ENCODE peak calls at places on chromosomes 3 and 15, in ten cellular contexts. One of them, this sample, is unnamed.

GRCh38 chr3:49158108-49158709 is 7.9 kb downstream of the CCDC71 start:
- DNase-seq in tibial artery: no peak
- DNase-seq in Peyer's patch: peak; percentile 49
- DNase-seq in mesenchymal stem cell: no peak
- DNase-seq in transverse colon: peak; percentile 64
- DNase-seq in colonic mucosa: peak; percentile 79
- DNase-seq in body of pancreas: peak; percentile 56
- DNase-seq in CD8-positive, alpha-beta memory T cell: peak; percentile 78
- DNase-seq in pancreas: peak; percentile 45
- DNase-seq in psoas muscle: no peak
- DNase-seq in this sample: no peak

GRCh38 chr3:66497288-66497972 is 3.4 kb downstream of the LRIG1 start:
- DNase-seq in tibial artery: no peak
- DNase-seq in Peyer's patch: no peak
- DNase-seq in mesenchymal stem cell: no peak
- DNase-seq in transverse colon: no peak
- DNase-seq in colonic mucosa: no peak
- DNase-seq in body of pancreas: peak; percentile 55
- DNase-seq in CD8-positive, alpha-beta memory T cell: no peak
- DNase-seq in pancreas: no peak
- DNase-seq in psoas muscle: no peak
- DNase-seq in this sample: no peak

GRCh38 chr3:171591059-171591458 is 130.9 kb upstream of the TNIK start:
- DNase-seq in tibial artery: no peak
- DNase-seq in Peyer's patch: no peak
- DNase-seq in mesenchymal stem cell: no peak
- DNase-seq in transverse colon: no peak
- DNase-seq in colonic mucosa: no peak
- DNase-seq in body of pancreas: no peak
- DNase-seq in CD8-positive, alpha-beta memory T cell: no peak
- DNase-seq in pancreas: no peak
- DNase-seq in psoas muscle: no peak
- DNase-seq in this sample: no peak

GRCh38 chr3:86814918-86815655 is 175.9 kb downstream of the VGLL3 start:
- DNase-seq in tibial artery: no peak
- DNase-seq in Peyer's patch: no peak
- DNase-seq in mesenchymal stem cell: no peak
- DNase-seq in transverse colon: no peak
- DNase-seq in colonic mucosa: no peak
- DNase-seq in body of pancreas: no peak
- DNase-seq in CD8-positive, alpha-beta memory T cell: no peak
- DNase-seq in pancreas: no peak
- DNase-seq in psoas muscle: no peak
- DNase-seq in this sample: no peak

GRCh38 chr3:157544501-157545139 is 41.4 kb upstream of the VEPH1 start:
- DNase-seq in tibial artery: peak; percentile 33
- DNase-seq in Peyer's patch: no peak
- DNase-seq in mesenchymal stem cell: no peak
- DNase-seq in transverse colon: no peak
- DNase-seq in colonic mucosa: no peak
- DNase-seq in body of pancreas: no peak
- DNase-seq in CD8-positive, alpha-beta memory T cell: no peak
- DNase-seq in pancreas: no peak
- DNase-seq in psoas muscle: no peak
- DNase-seq in this sample: no peak

GRCh38 chr3:130792241-130792640 is 45.6 kb upstream of the PIK3R4 start:
- DNase-seq in tibial artery: no peak
- DNase-seq in Peyer's patch: no peak
- DNase-seq in mesenchymal stem cell: no peak
- DNase-seq in transverse colon: no peak
- DNase-seq in colonic mucosa: no peak
- DNase-seq in body of pancreas: no peak
- DNase-seq in CD8-positive, alpha-beta memory T cell: no peak
- DNase-seq in pancreas: no peak
- DNase-seq in psoas muscle: no peak
- DNase-seq in this sample: no peak

GRCh38 chr3:1953519-1953918 is 145.1 kb upstream of the CNTN4 start:
- DNase-seq in tibial artery: no peak
- DNase-seq in Peyer's patch: no peak
- DNase-seq in mesenchymal stem cell: no peak
- DNase-seq in transverse colon: no peak
- DNase-seq in colonic mucosa: no peak
- DNase-seq in body of pancreas: no peak
- DNase-seq in CD8-positive, alpha-beta memory T cell: no peak
- DNase-seq in pancreas: no peak
- DNase-seq in psoas muscle: no peak
- DNase-seq in this sample: no peak

GRCh38 chr15:59741274-59741906 is 52.3 kb upstream of the BNIP2 start:
- DNase-seq in tibial artery: no peak
- DNase-seq in Peyer's patch: no peak
- DNase-seq in mesenchymal stem cell: peak; percentile 8
- DNase-seq in transverse colon: no peak
- DNase-seq in colonic mucosa: no peak
- DNase-seq in body of pancreas: no peak
- DNase-seq in CD8-positive, alpha-beta memory T cell: no peak
- DNase-seq in pancreas: no peak
- DNase-seq in psoas muscle: no peak
- DNase-seq in this sample: no peak

GRCh38 chr3:127351775-127352350 is 64.0 kb upstream of the PRR20G start:
- DNase-seq in tibial artery: no peak
- DNase-seq in Peyer's patch: no peak
- DNase-seq in mesenchymal stem cell: no peak
- DNase-seq in transverse colon: no peak
- DNase-seq in colonic mucosa: no peak
- DNase-seq in body of pancreas: no peak
- DNase-seq in CD8-positive, alpha-beta memory T cell: no peak
- DNase-seq in pancreas: no peak
- DNase-seq in psoas muscle: no peak
- DNase-seq in this sample: no peak

GRCh38 chr3:102449341-102449740 is 14.5 kb downstream of the ZPLD1 start:
- DNase-seq in tibial artery: no peak
- DNase-seq in Peyer's patch: no peak
- DNase-seq in mesenchymal stem cell: peak; percentile 84
- DNase-seq in transverse colon: no peak
- DNase-seq in colonic mucosa: no peak
- DNase-seq in body of pancreas: no peak
- DNase-seq in CD8-positive, alpha-beta memory T cell: no peak
- DNase-seq in pancreas: no peak
- DNase-seq in psoas muscle: no peak
- DNase-seq in this sample: no peak

GRCh38 chr15:63901912-63902670 is 68.3 kb upstream of the HERC1 start:
- DNase-seq in tibial artery: no peak
- DNase-seq in Peyer's patch: no peak
- DNase-seq in mesenchymal stem cell: no peak
- DNase-seq in transverse colon: no peak
- DNase-seq in colonic mucosa: no peak
- DNase-seq in body of pancreas: no peak
- DNase-seq in CD8-positive, alpha-beta memory T cell: no peak
- DNase-seq in pancreas: no peak
- DNase-seq in psoas muscle: no peak
- DNase-seq in this sample: no peak

GRCh38 chr15:63238796-63239195 is 38.6 kb upstream of the APH1B start:
- DNase-seq in tibial artery: peak; percentile 55
- DNase-seq in Peyer's patch: no peak
- DNase-seq in mesenchymal stem cell: peak; percentile 49
- DNase-seq in transverse colon: no peak
- DNase-seq in colonic mucosa: no peak
- DNase-seq in body of pancreas: no peak
- DNase-seq in CD8-positive, alpha-beta memory T cell: no peak
- DNase-seq in pancreas: no peak
- DNase-seq in psoas muscle: no peak
- DNase-seq in this sample: no peak

GRCh38 chr15:92898988-92899909 is 875 bp upstream of the CHD2 start:
- DNase-seq in tibial artery: no peak
- DNase-seq in Peyer's patch: no peak
- DNase-seq in mesenchymal stem cell: no peak
- DNase-seq in transverse colon: no peak
- DNase-seq in colonic mucosa: no peak
- DNase-seq in body of pancreas: no peak
- DNase-seq in CD8-positive, alpha-beta memory T cell: no peak
- DNase-seq in pancreas: no peak
- DNase-seq in psoas muscle: no peak
- DNase-seq in this sample: no peak

GRCh38 chr3:190825389-190826016 is 37.0 kb downstream of the GMNC start:
- DNase-seq in tibial artery: no peak
- DNase-seq in Peyer's patch: no peak
- DNase-seq in mesenchymal stem cell: no peak
- DNase-seq in transverse colon: no peak
- DNase-seq in colonic mucosa: no peak
- DNase-seq in body of pancreas: no peak
- DNase-seq in CD8-positive, alpha-beta memory T cell: no peak
- DNase-seq in pancreas: no peak
- DNase-seq in psoas muscle: no peak
- DNase-seq in this sample: no peak

GRCh38 chr15:37034835-37035234 is 65.5 kb downstream of the MEIS2 start:
- DNase-seq in tibial artery: no peak
- DNase-seq in Peyer's patch: no peak
- DNase-seq in mesenchymal stem cell: no peak
- DNase-seq in transverse colon: no peak
- DNase-seq in colonic mucosa: no peak
- DNase-seq in body of pancreas: no peak
- DNase-seq in CD8-positive, alpha-beta memory T cell: no peak
- DNase-seq in pancreas: no peak
- DNase-seq in psoas muscle: no peak
- DNase-seq in this sample: no peak

GRCh38 chr15:70430029-70430428 is 332.3 kb upstream of the TLE3 start:
- DNase-seq in tibial artery: no peak
- DNase-seq in Peyer's patch: no peak
- DNase-seq in mesenchymal stem cell: peak; percentile 13
- DNase-seq in transverse colon: no peak
- DNase-seq in colonic mucosa: no peak
- DNase-seq in body of pancreas: no peak
- DNase-seq in CD8-positive, alpha-beta memory T cell: no peak
- DNase-seq in pancreas: no peak
- DNase-seq in psoas muscle: no peak
- DNase-seq in this sample: no peak

GRCh38 chr15:33808720-33809119 is 159.6 kb upstream of the CHRM5 start:
- DNase-seq in tibial artery: no peak
- DNase-seq in Peyer's patch: no peak
- DNase-seq in mesenchymal stem cell: no peak
- DNase-seq in transverse colon: no peak
- DNase-seq in colonic mucosa: no peak
- DNase-seq in body of pancreas: no peak
- DNase-seq in CD8-positive, alpha-beta memory T cell: no peak
- DNase-seq in pancreas: no peak
- DNase-seq in psoas muscle: no peak
- DNase-seq in this sample: no peak

GRCh38 chr15:45254405-45255293 is 2.6 kb downstream of the SLC28A2 start:
- DNase-seq in tibial artery: no peak
- DNase-seq in Peyer's patch: no peak
- DNase-seq in mesenchymal stem cell: no peak
- DNase-seq in transverse colon: no peak
- DNase-seq in colonic mucosa: peak; percentile 38
- DNase-seq in body of pancreas: no peak
- DNase-seq in CD8-positive, alpha-beta memory T cell: no peak
- DNase-seq in pancreas: peak; percentile 21
- DNase-seq in psoas muscle: no peak
- DNase-seq in this sample: no peak

GRCh38 chr15:78061963-78062427 is 15.5 kb downstream of the TBC1D2B start:
- DNase-seq in tibial artery: no peak
- DNase-seq in Peyer's patch: no peak
- DNase-seq in mesenchymal stem cell: peak; percentile 84
- DNase-seq in transverse colon: no peak
- DNase-seq in colonic mucosa: no peak
- DNase-seq in body of pancreas: no peak
- DNase-seq in CD8-positive, alpha-beta memory T cell: peak; percentile 58
- DNase-seq in pancreas: no peak
- DNase-seq in psoas muscle: no peak
- DNase-seq in this sample: no peak
- H3K27ac ChIP-seq in tibial artery: peak overlapping the region; percentile 87
- H3K27ac ChIP-seq in Peyer's patch: peak overlapping the region; percentile 60
- H3K27ac ChIP-seq in mesenchymal stem cell: peak overlapping the region; percentile 73
- H3K27ac ChIP-seq in transverse colon: peak overlapping the region; percentile 74
- H3K27ac ChIP-seq in colonic mucosa: peak overlapping the region; percentile 41
- H3K27ac ChIP-seq in body of pancreas: peak overlapping the region; percentile 29
- H3K27ac ChIP-seq in CD8-positive, alpha-beta memory T cell: peak overlapping the region; percentile 45
- H3K27ac ChIP-seq in pancreas: peak overlapping the region; percentile 13
- H3K27ac ChIP-seq in psoas muscle: peak overlapping the region; percentile 60
- H3K27ac ChIP-seq in this sample: peak overlapping the region; percentile 85

GRCh38 chr3:187025254-187025655 is 94.9 kb downstream of the ST6GAL1 start:
- DNase-seq in tibial artery: no peak
- DNase-seq in Peyer's patch: peak; percentile 69
- DNase-seq in mesenchymal stem cell: no peak
- DNase-seq in transverse colon: no peak
- DNase-seq in colonic mucosa: no peak
- DNase-seq in body of pancreas: no peak
- DNase-seq in CD8-positive, alpha-beta memory T cell: peak; percentile 52
- DNase-seq in pancreas: no peak
- DNase-seq in psoas muscle: no peak
- DNase-seq in this sample: no peak
- H3K4me1 ChIP-seq in tibial artery: no peaks in the 10 kb centered on the region
- H3K4me1 ChIP-seq in Peyer's patch: no peaks in the 10 kb centered on the region
- H3K4me1 ChIP-seq in mesenchymal stem cell: peaks cover 5% of the 10 kb centered on the region
- H3K4me1 ChIP-seq in transverse colon: no peaks in the 10 kb centered on the region
- H3K4me1 ChIP-seq in colonic mucosa: no peaks in the 10 kb centered on the region
- H3K4me1 ChIP-seq in body of pancreas: no peaks in the 10 kb centered on the region
- H3K4me1 ChIP-seq in CD8-positive, alpha-beta memory T cell: peaks cover 75% of the 10 kb centered on the region
- H3K4me1 ChIP-seq in pancreas: no peaks in the 10 kb centered on the region
- H3K4me1 ChIP-seq in psoas muscle: no peaks in the 10 kb centered on the region
- H3K4me1 ChIP-seq in this sample: peaks cover 24% of the 10 kb centered on the region

GRCh38 chr3:115819785-115820384 is 196.6 kb downstream of the GAP43 start:
- DNase-seq in tibial artery: peak; percentile 61
- DNase-seq in Peyer's patch: peak; percentile 72
- DNase-seq in mesenchymal stem cell: peak; percentile 85
- DNase-seq in transverse colon: peak; percentile 66
- DNase-seq in colonic mucosa: peak; percentile 67
- DNase-seq in body of pancreas: peak; percentile 86
- DNase-seq in CD8-positive, alpha-beta memory T cell: peak; percentile 76
- DNase-seq in pancreas: peak; percentile 73
- DNase-seq in psoas muscle: peak; percentile 38
- DNase-seq in this sample: peak; percentile 20
- H3K27ac ChIP-seq in tibial artery: no peak overlapping the region
- H3K27ac ChIP-seq in Peyer's patch: no peak overlapping the region
- H3K27ac ChIP-seq in mesenchymal stem cell: no peak overlapping the region
- H3K27ac ChIP-seq in transverse colon: no peak overlapping the region
- H3K27ac ChIP-seq in colonic mucosa: no peak overlapping the region
- H3K27ac ChIP-seq in body of pancreas: no peak overlapping the region
- H3K27ac ChIP-seq in CD8-positive, alpha-beta memory T cell: no peak overlapping the region
- H3K27ac ChIP-seq in pancreas: no peak overlapping the region
- H3K27ac ChIP-seq in psoas muscle: no peak overlapping the region
- H3K27ac ChIP-seq in this sample: no peak overlapping the region

DNA sequence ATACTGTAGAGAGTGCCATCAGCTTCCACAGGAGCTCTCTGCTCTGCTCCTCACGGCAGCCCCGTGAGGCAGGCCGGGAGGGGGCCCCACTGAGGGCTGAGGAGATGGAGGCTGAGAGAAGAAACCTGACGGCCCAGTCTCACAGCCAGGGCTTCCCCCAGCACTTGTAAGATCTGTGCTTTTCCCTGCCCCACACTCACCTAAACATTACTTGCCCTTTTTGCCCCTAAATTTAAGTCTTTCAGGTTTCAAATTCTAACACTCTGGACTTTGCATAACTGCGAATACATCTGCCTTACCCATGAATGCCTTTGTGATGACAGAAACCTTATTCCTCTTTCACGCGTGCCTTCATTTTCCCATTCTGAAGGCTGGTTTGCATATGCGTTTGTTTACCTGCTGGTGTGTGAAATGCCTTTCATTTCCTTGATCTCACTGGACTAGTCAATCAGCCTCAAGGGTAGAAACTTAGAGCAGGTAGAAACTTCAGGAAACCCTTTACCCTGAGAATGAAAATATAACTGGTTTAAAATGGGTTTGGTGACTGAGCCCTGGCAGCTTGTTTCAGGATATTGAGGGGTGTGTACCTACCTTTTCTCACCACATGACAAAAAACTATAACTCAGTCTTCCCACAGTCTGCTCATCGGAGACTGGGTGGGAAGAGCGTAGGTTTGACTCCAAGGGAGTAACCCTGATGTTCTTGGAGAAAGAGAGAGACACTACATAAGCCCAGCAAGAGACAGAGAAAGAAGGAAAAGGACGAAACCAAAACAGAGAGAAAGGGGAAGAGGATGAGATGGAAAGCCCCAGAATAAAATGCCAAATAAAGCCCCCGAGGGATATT is 20.1 kb downstream of the SLC12A8 start:
- DNase-seq in tibial artery: no peak
- DNase-seq in Peyer's patch: no peak
- DNase-seq in mesenchymal stem cell: no peak
- DNase-seq in transverse colon: no peak
- DNase-seq in colonic mucosa: no peak
- DNase-seq in body of pancreas: no peak
- DNase-seq in CD8-positive, alpha-beta memory T cell: no peak
- DNase-seq in pancreas: no peak
- DNase-seq in psoas muscle: no peak
- DNase-seq in this sample: no peak
- H3K4me1 ChIP-seq in tibial artery: no peaks in the 10 kb centered on the region
- H3K4me1 ChIP-seq in Peyer's patch: no peaks in the 10 kb centered on the region
- H3K4me1 ChIP-seq in mesenchymal stem cell: peaks cover 7% of the 10 kb centered on the region
- H3K4me1 ChIP-seq in transverse colon: no peaks in the 10 kb centered on the region
- H3K4me1 ChIP-seq in colonic mucosa: no peaks in the 10 kb centered on the region
- H3K4me1 ChIP-seq in body of pancreas: no peaks in the 10 kb centered on the region
- H3K4me1 ChIP-seq in CD8-positive, alpha-beta memory T cell: no peaks in the 10 kb centered on the region
- H3K4me1 ChIP-seq in pancreas: no peaks in the 10 kb centered on the region
- H3K4me1 ChIP-seq in psoas muscle: no peaks in the 10 kb centered on the region
- H3K4me1 ChIP-seq in this sample: peaks cover 6% of the 10 kb centered on the region